ENCODE peak calls at places on chromosome 7, in eight cellular contexts. Z, G, P, E, H, K, B and M are unnamed samples.
A peak's percentile ranks its signal among the peaks of the same experiment; 100 is the strongest.

GRCh38 chr7:155198901-155199845 is 98.5 kb upstream of the INSIG1 start:
- DNase-seq in P (no peak), K (no peak), E (peak; percentile 38), G (peak; percentile 37), H (no peak), Z (peak; percentile 86), B (no peak), M (no peak)

GRCh38 chr7:78530351-78530750 is 731.8 kb downstream of the PHTF2 start:
- DNase-seq in E (peak; percentile 57), K (no peak), P (no peak), G (peak; percentile 74), B (no peak), Z (no peak), H (no peak), M (no peak)

GRCh38 chr7:148856035-148856881 is 27.8 kb downstream of the EZH2 start:
- DNase-seq in G (no peak), Z (peak; percentile 72), P (peak; percentile 24), H (peak; percentile 51), B (peak; percentile 15), K (no peak), E (peak; percentile 34), M (peak; percentile 28)

GRCh38 chr7:121081327-121081936 is 92.9 kb downstream of the CPED1 start:
- DNase-seq in K (no peak), P (peak; percentile 2), G (peak; percentile 75), Z (peak; percentile 53), E (peak; percentile 82), B (no peak), H (peak; percentile 74), M (no peak)

GRCh38 chr7:7327423-7327822 is 145.1 kb downstream of the C1GALT1 start:
- DNase-seq in E (no peak), G (no peak), H (no peak), P (no peak), Z (no peak), K (no peak), B (no peak), M (no peak)

GRCh38 chr7:127858091-127858914 is 172.9 kb downstream of the LRRC4 start:
- DNase-seq in Z (no peak), K (no peak), E (no peak), G (no peak), P (no peak), B (no peak), H (no peak), M (no peak)

GRCh38 chr7:145665499-145666258 is 450.9 kb upstream of the CNTNAP2 start:
- DNase-seq in H (no peak), E (no peak), G (no peak), Z (no peak), P (no peak), B (no peak), K (no peak), M (no peak)

GRCh38 chr7:11207565-11207964 is 233.9 kb downstream of the PHF14 start:
- DNase-seq in H (no peak), Z (no peak), P (no peak), B (no peak), K (no peak), E (no peak), G (no peak), M (no peak)

GRCh38 chr7:139784643-139785042 is 6.8 kb upstream of the HIPK2 start:
- DNase-seq in Z (no peak), E (no peak), G (no peak), P (no peak), H (no peak), K (no peak), B (no peak), M (no peak)

GRCh38 chr7:89761173-89761572 is 393.1 kb upstream of the STEAP1 start:
- DNase-seq in P (no peak), E (no peak), G (no peak), B (no peak), H (no peak), K (no peak), Z (no peak), M (no peak)

GRCh38 chr7:70372768-70373241 is 759.1 kb upstream of the GALNT17 start:
- DNase-seq in P (no peak), H (no peak), E (no peak), B (no peak), K (no peak), Z (no peak), G (no peak), M (no peak)

GRCh38 chr7:24665564-24666294 is 91.5 kb downstream of the GSDME start:
- DNase-seq in B (no peak), P (peak; percentile 40), Z (peak; percentile 69), H (peak; percentile 69), E (peak; percentile 59), G (peak; percentile 48), K (no peak), M (peak; percentile 19)

GRCh38 chr7:36923831-36924555 is 199.7 kb upstream of the AOAH start:
- DNase-seq in H (no peak), P (no peak), E (no peak), Z (no peak), K (no peak), B (no peak), G (no peak), M (no peak)

GRCh38 chr7:32539917-32540544 is 44.7 kb downstream of the AVL9 start:
- DNase-seq in K (no peak), E (no peak), B (no peak), H (no peak), P (no peak), Z (no peak), G (no peak), M (no peak)

GRCh38 chr7:30596043-30596641 is 1.5 kb downstream of the GARS1 start:
- DNase-seq in E (peak; percentile 41), K (no peak), Z (peak; percentile 43), B (no peak), G (peak; percentile 14), P (peak; percentile 56), H (peak; percentile 60), M (peak; percentile 23)

GRCh38 chr7:93150200-93150835 is 2.1 kb upstream of the SAMD9L start:
- DNase-seq in K (no peak), E (peak; percentile 32), G (peak; percentile 81), Z (no peak), H (peak; percentile 46), B (no peak), P (peak; percentile 49), M (no peak)

GRCh38 chr7:107622429-107622828 is 38.2 kb upstream of the SLC26A4 start:
- DNase-seq in H (no peak), K (no peak), B (no peak), E (peak; percentile 39), G (peak; percentile 76), P (peak; percentile 49), Z (no peak), M (no peak)

GRCh38 chr7:101739757-101740398 is 77.5 kb upstream of the CUX1 start:
- DNase-seq in G (no peak), E (no peak), Z (peak; percentile 43), P (no peak), H (no peak), B (no peak), K (no peak), M (no peak)

GRCh38 chr7:139092090-139092796 is 17.3 kb downstream of the ZC3HAV1 start:
- DNase-seq in K (no peak), E (no peak), H (no peak), B (no peak), G (no peak), P (no peak), Z (no peak), M (no peak)

GRCh38 chr7:117399820-117400422 is 27.4 kb downstream of the ASZ1 start:
- DNase-seq in P (no peak), K (no peak), G (no peak), H (peak; percentile 45), E (no peak), Z (peak; percentile 6), B (no peak), M (no peak)

GRCh38 chr7:27560706-27561235 is 101.9 kb downstream of the HIBADH start:
- DNase-seq in Z (no peak), H (peak; percentile 9), K (no peak), G (peak; percentile 77), E (peak; percentile 76), P (no peak), B (no peak), M (no peak)

GRCh38 chr7:50281680-50282445 is 22.7 kb upstream of the IKZF1 start:
- DNase-seq in E (no peak), G (no peak), P (peak; percentile 54), K (no peak), Z (peak; percentile 87), B (no peak), H (no peak), M (no peak)

GRCh38 chr7:95545007-95545615 is 51.2 kb downstream of the PDK4 start:
- DNase-seq in P (no peak), Z (no peak), H (peak; percentile 67), E (peak; percentile 78), B (no peak), K (no peak), G (peak; percentile 72), M (peak; percentile 41)

GRCh38 chr7:17985473-17986239 is 42.0 kb downstream of the PRPS1L1 start:
- DNase-seq in E (no peak), P (no peak), K (no peak), Z (no peak), H (no peak), G (no peak), B (no peak), M (no peak)

GRCh38 chr7:102323914-102324195 is 32.4 kb downstream of the SPDYE6 start:
- DNase-seq in K (no peak), Z (no peak), B (no peak), H (no peak), E (no peak), P (no peak), G (no peak), M (no peak)

GRCh38 chr7:92731327-92732063 is 104.9 kb downstream of the CDK6 start:
- DNase-seq in K (no peak), Z (no peak), B (no peak), E (no peak), P (no peak), G (peak; percentile 33), H (no peak), M (no peak)

GRCh38 chr7:47253650-47254080 is 328.2 kb downstream of the TNS3 start:
- DNase-seq in K (no peak), B (no peak), P (no peak), G (peak; percentile 68), Z (no peak), H (no peak), E (peak; percentile 70), M (peak; percentile 46)

GRCh38 chr7:25849361-25850184 is 302.4 kb upstream of the NFE2L3 start:
- DNase-seq in P (no peak), Z (no peak), K (no peak), H (no peak), G (peak; percentile 63), E (peak; percentile 92), B (no peak), M (no peak)